ENCODE peak calls at places on chromosomes 1 and 21, in four cellular contexts. H, B, Z and T are unnamed samples.

GRCh38 chr1:39395357-39395831 is 96.0 kb upstream of the BMP8A start:
- DNase-seq in B (peak), H (peak), Z (no peak), T (peak)

GRCh38 chr1:156852414-156852874 is 6.5 kb downstream of the INSRR start:
- DNase-seq in B (peak), H (no peak), Z (no peak), T (peak)

GRCh38 chr1:83787246-83787998 is 211.5 kb downstream of the TTLL7 start:
- DNase-seq in H (no peak), B (no peak), Z (no peak), T (no peak)

GRCh38 chr1:115933625-115934024 is 42.7 kb upstream of the SLC22A15 start:
- DNase-seq in Z (no peak), B (no peak), H (no peak), T (no peak)

GRCh38 chr1:109240158-109241152 is 8.9 kb upstream of the CELSR2 start:
- DNase-seq in B (peak), Z (peak), H (no peak), T (peak)

GRCh38 chr1:99327357-99327756 is 63.1 kb downstream of the PLPPR4 start:
- DNase-seq in B (no peak), Z (no peak), H (no peak), T (no peak)

GRCh38 chr21:43603641-43604504 is 55.4 kb downstream of the HSF2BP start:
- DNase-seq in Z (no peak), B (peak), H (no peak), T (peak)

GRCh38 chr1:160032165-160032827 is 506 bp upstream of the PIGM start:
- DNase-seq in H (peak), B (no peak), Z (no peak), T (peak)

GRCh38 chr1:240766831-240767230 is 154.9 kb upstream of the GREM2 start:
- DNase-seq in Z (no peak), H (no peak), B (no peak), T (peak)